ENCODE peak calls at places on chromosomes 7 and 10, in six cellular contexts. K, U, Q, B, C and D are unnamed samples.

GRCh38 chr10:73205121-73205520 is 37.2 kb downstream of the FAM149B1 start:
- DNase-seq in B (no peak), C (no peak), U (no peak), Q (no peak), K (no peak), D (no peak)

GRCh38 chr10:112307631-112308502 is 24.7 kb downstream of the TECTB start:
- DNase-seq in U (peak; percentile 63), C (peak; percentile 26), Q (no peak), B (peak; percentile 95), K (peak; percentile 17), D (peak; percentile 10)

GRCh38 chr7:49244543-49244942 is 320.2 kb downstream of the CDC14C start:
- DNase-seq in C (no peak), B (peak; percentile 86), K (no peak), U (no peak), Q (no peak), D (no peak)

GRCh38 chr7:38169862-38170261 is 8.2 kb upstream of the STARD3NL start:
- DNase-seq in U (no peak), B (peak; percentile 7), K (peak; percentile 18), Q (peak; percentile 74), C (peak; percentile 95), D (no peak)

GRCh38 chr7:1691096-1691495 is 21.0 kb downstream of the ELFN1 start:
- DNase-seq in B (no peak), C (no peak), U (no peak), Q (peak; percentile 21), K (no peak), D (no peak)

GRCh38 chr7:36040679-36041078 is 112.4 kb upstream of the EEPD1 start:
- DNase-seq in C (peak; percentile 46), B (no peak), K (no peak), Q (no peak), U (no peak), D (no peak)

GRCh38 chr7:142371586-142372377 is 113.9 kb upstream of the PRSS58 start:
- DNase-seq in B (no peak), C (no peak), Q (no peak), K (no peak), U (no peak), D (no peak)

GRCh38 chr7:102300643-102301211 is 14.1 kb downstream of the SH2B2 start:
- DNase-seq in B (peak; percentile 78), K (no peak), C (no peak), U (no peak), Q (no peak), D (no peak)

GRCh38 chr10:15824498-15824897 is 35.8 kb downstream of the MINDY3 start:
- DNase-seq in U (no peak), B (no peak), C (peak; percentile 64), Q (no peak), K (no peak), D (no peak)

GRCh38 chr7:44881610-44882009 is 3.7 kb downstream of the PURB start:
- DNase-seq in K (no peak), Q (no peak), B (no peak), U (no peak), C (peak; percentile 88), D (no peak)

GRCh38 chr10:118472961-118473675 is 122.3 kb downstream of the PRLHR start:
- DNase-seq in Q (no peak), U (no peak), B (no peak), C (no peak), K (no peak), D (no peak)

GRCh38 chr10:58972576-58973234 is 203.7 kb upstream of the PHYHIPL start:
- DNase-seq in C (no peak), B (peak; percentile 41), U (no peak), K (no peak), Q (no peak), D (no peak)

GRCh38 chr7:140358771-140359095 is 39.6 kb downstream of the SLC37A3 start:
- DNase-seq in Q (no peak), C (no peak), K (peak; percentile 39), B (peak; percentile 56), U (no peak), D (peak; percentile 16)

GRCh38 chr7:157987906-157988305 is 599.7 kb downstream of the PTPRN2 start:
- DNase-seq in Q (no peak), K (no peak), C (no peak), B (no peak), U (no peak), D (no peak)

GRCh38 chr10:35037104-35037503 is 53.0 kb downstream of the CUL2 start:
- DNase-seq in B (peak; percentile 5), C (no peak), Q (no peak), K (no peak), U (no peak), D (no peak)

GRCh38 chr10:113616244-113617074 is 47.4 kb downstream of the NRAP start:
- DNase-seq in B (peak; percentile 57), U (no peak), Q (no peak), K (no peak), C (no peak), D (no peak)

GRCh38 chr7:131173148-131173890 is 154.4 kb upstream of the MKLN1 start:
- DNase-seq in Q (no peak), K (no peak), C (no peak), U (no peak), B (peak; percentile 47), D (no peak)

GRCh38 chr7:128398016-128398840 is 11.6 kb downstream of the IMPDH1 start:
- DNase-seq in Q (no peak), U (no peak), B (peak; percentile 63), K (peak; percentile 58), C (peak; percentile 46), D (no peak)

GRCh38 chr7:96621932-96622331 is 87.7 kb downstream of the SEM1 start:
- DNase-seq in K (no peak), C (no peak), U (no peak), B (peak; percentile 10), Q (no peak), D (no peak)

GRCh38 chr7:157278791-157279678 is 57.8 kb upstream of the DNAJB6 start:
- DNase-seq in U (no peak), B (no peak), Q (peak; percentile 72), K (no peak), C (no peak), D (no peak)

GRCh38 chr7:34036972-34037792 is 131.8 kb downstream of the BMPER start:
- DNase-seq in C (no peak), K (no peak), U (no peak), B (no peak), Q (no peak), D (no peak)

GRCh38 chr7:7427363-7427762 is 108.3 kb downstream of the COL28A1 start:
- DNase-seq in C (no peak), U (no peak), K (no peak), Q (no peak), B (no peak), D (no peak)

GRCh38 chr7:157465597-157466348 is 129.0 kb downstream of the DNAJB6 start:
- DNase-seq in Q (no peak), C (no peak), U (no peak), K (no peak), B (no peak), D (no peak)

GRCh38 chr10:62348029-62348428 is 26.1 kb upstream of the ZNF365 start:
- DNase-seq in B (no peak), C (no peak), Q (no peak), K (no peak), U (no peak), D (no peak)

GRCh38 chr10:97406064-97406463 is 4.9 kb upstream of the RRP12 start:
- DNase-seq in U (no peak), C (no peak), B (no peak), Q (no peak), K (no peak), D (no peak)

GRCh38 chr10:69899727-69900595 is 98.3 kb downstream of the COL13A1 start:
- DNase-seq in U (no peak), B (peak; percentile 42), Q (no peak), K (no peak), C (no peak), D (no peak)

DNA sequence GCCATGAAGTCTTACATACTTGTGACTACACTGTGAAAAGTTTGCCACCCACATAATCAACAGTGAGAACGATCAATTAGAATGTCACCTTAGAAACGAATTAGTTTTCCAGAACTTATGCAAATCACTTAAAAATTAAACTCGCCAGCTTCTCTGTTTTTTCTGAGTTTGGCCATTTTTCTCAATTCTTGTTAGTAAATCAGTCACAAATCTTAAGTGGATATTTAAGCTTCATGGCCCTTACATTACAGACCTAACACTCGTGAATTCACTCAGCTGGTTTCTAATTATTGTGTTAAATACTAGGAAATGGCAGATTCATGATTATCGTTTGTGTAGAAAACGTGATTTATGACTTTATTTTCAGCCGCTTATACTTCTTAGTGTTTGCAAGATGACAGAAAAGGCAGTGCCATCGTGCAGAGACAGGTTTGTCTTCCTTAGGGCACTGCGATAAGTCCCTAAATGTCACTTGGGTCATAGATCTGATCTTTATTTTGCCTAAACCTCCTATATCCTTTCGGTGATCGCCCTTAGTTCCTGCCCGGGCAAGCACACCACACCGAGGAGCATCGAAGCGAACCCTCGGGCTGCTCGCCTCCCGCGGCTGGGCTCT is 605 bp upstream of the CELF2 start:
- DNase-seq in K (no peak), C (peak; percentile 26), Q (no peak), U (no peak), B (no peak), D (no peak)
- H3K4me3 ChIP-seq in K (peak overlapping the region; percentile 28), C (peak overlapping the region; percentile 33), Q (peak overlapping the region; percentile 88), U (peak overlapping the region; percentile 59), B (peak overlapping the region; percentile 1), D (peak overlapping the region; percentile 32)

GRCh38 chr10:8052344-8052969 is 2.0 kb upstream of the GATA3 start:
- DNase-seq in K (no peak), Q (no peak), B (no peak), U (no peak), C (peak; percentile 31), D (no peak)

GRCh38 chr10:8051109-8051781 is 3.2 kb upstream of the GATA3 start:
- DNase-seq in K (no peak), C (no peak), B (peak; percentile 87), U (no peak), Q (no peak), D (no peak)

GRCh38 chr10:8050561-8051108 is 3.9 kb upstream of the GATA3 start:
- DNase-seq in U (no peak), K (peak; percentile 45), Q (no peak), C (peak; percentile 32), B (peak; percentile 89), D (peak; percentile 50)

GRCh38 chr10:8052970-8053445 is 1.5 kb upstream of the GATA3 start:
- DNase-seq in B (no peak), Q (no peak), K (no peak), C (no peak), U (no peak), D (no peak)

GRCh38 chr10:8051851-8052257 is 2.6 kb upstream of the GATA3 start:
- DNase-seq in K (no peak), B (peak; percentile 96), Q (no peak), C (no peak), U (no peak), D (no peak)
- H3K27me3 ChIP-seq in K (peaks cover 54% of the 10 kb centered on the region), B (peaks cover 2% of the 10 kb centered on the region), Q (no peaks in the 10 kb centered on the region), C (peaks cover 83% of the 10 kb centered on the region), U (peaks cover 74% of the 10 kb centered on the region), D (peaks cover 54% of the 10 kb centered on the region)

GRCh38 chr7:129771201-129771927 is 159.8 kb downstream of the NRF1 start:
- DNase-seq in Q (no peak), U (no peak), B (no peak), K (no peak), C (no peak), D (no peak)
- H3K4me1 ChIP-seq in Q (no peaks in the 10 kb centered on the region), U (peaks cover 30% of the 10 kb centered on the region), B (peaks cover 5% of the 10 kb centered on the region), K (no peaks in the 10 kb centered on the region), C (no peaks in the 10 kb centered on the region), D (no peaks in the 10 kb centered on the region)

DNA sequence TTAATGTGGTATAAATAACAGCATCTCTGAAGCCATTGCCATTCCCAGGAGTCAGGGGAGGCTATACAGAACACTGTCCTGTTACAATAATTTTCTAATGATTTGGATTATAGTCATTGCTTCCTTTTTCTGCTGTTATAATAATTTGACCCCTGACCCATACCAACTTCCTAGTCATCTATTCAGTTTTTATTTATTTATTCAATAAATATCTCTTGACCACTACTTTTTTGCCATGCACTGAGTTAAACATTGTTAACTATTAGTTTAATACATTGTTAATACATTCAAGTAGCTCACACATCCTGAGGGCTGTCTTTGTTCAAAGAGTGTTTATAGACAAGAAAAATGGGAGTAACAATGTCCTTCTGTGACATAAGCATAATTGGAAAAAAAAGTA is 235.5 kb upstream of the MEOX2 start:
- DNase-seq in B (no peak), U (no peak), K (no peak), Q (no peak), C (peak; percentile 32), D (no peak)
- H3K4me3 ChIP-seq in B (no peak overlapping the region), U (no peak overlapping the region), K (no peak overlapping the region), Q (no peak overlapping the region), C (no peak overlapping the region), D (no peak overlapping the region)